ENCODE peak calls at places on chromosome 17, in nine cellular contexts. B, V, D, C, T, N, L, G and X are unnamed samples.

GRCh38 chr17:51014129-51014528 is 106.5 kb downstream of the SPAG9 start:
- DNase-seq in T (no peak), L (no peak), V (no peak), B (no peak), N (no peak), G (no peak), C (no peak), D (no peak), X (no peak)

GRCh38 chr17:44677136-44677535 is 12.4 kb downstream of the CCDC43 start:
- DNase-seq in G (peak), L (no peak), D (no peak), B (no peak), N (no peak), T (peak), C (no peak), V (no peak), X (no peak)

GRCh38 chr17:82972836-82973372 is 106.5 kb upstream of the METRNL start:
- DNase-seq in N (peak), L (no peak), D (no peak), T (no peak), B (no peak), C (peak), V (no peak), G (no peak), X (no peak)

GRCh38 chr17:67628580-67629013 is 89.1 kb upstream of the NOL11 start:
- DNase-seq in T (no peak), B (no peak), C (peak), G (peak), V (peak), L (no peak), D (no peak), N (peak), X (no peak)

GRCh38 chr17:80968602-80969029 is 23.0 kb upstream of the CHMP6 start:
- DNase-seq in B (no peak), N (no peak), T (no peak), C (peak), L (peak), G (no peak), V (peak), D (peak), X (no peak)

GRCh38 chr17:74223901-74224300 is 10.5 kb downstream of the TTYH2 start:
- DNase-seq in V (no peak), L (no peak), T (no peak), C (no peak), B (no peak), G (no peak), N (no peak), D (no peak), X (no peak)

GRCh38 chr17:40605301-40605700 is 40.0 kb upstream of the CCR7 start:
- DNase-seq in B (peak), C (no peak), V (no peak), G (no peak), L (no peak), N (no peak), D (no peak), T (no peak), X (no peak)

GRCh38 chr17:10075919-10076318 is 122.5 kb downstream of the GAS7 start:
- DNase-seq in T (no peak), G (no peak), N (no peak), C (no peak), V (no peak), L (no peak), B (no peak), D (no peak), X (no peak)

GRCh38 chr17:47831934-47832327 is 461 bp downstream of the LRRC46 start:
- DNase-seq in D (no peak), N (no peak), T (no peak), B (no peak), C (no peak), L (no peak), G (no peak), V (no peak), X (no peak)

GRCh38 chr17:4728124-4728523 is 3.1 kb upstream of the MED11 start:
- DNase-seq in N (no peak), B (peak), T (no peak), D (no peak), G (no peak), C (no peak), L (no peak), V (no peak), X (no peak)

GRCh38 chr17:19975601-19976000 is 2.0 kb downstream of the AKAP10 start:
- DNase-seq in T (no peak), G (no peak), V (no peak), B (no peak), D (peak), N (no peak), L (no peak), C (no peak), X (no peak)

GRCh38 chr17:29036584-29036983 is 6.4 kb upstream of the PIPOX start:
- DNase-seq in C (no peak), N (no peak), T (no peak), D (no peak), L (no peak), V (no peak), G (no peak), B (no peak), X (no peak)

GRCh38 chr17:9676742-9677387 is 31.5 kb downstream of the USP43 start:
- DNase-seq in N (no peak), V (no peak), D (no peak), B (no peak), C (no peak), G (peak), T (no peak), L (no peak), X (no peak)

GRCh38 chr17:1384881-1385280 is 15.1 kb downstream of the YWHAE start:
- DNase-seq in B (no peak), C (no peak), T (no peak), G (no peak), V (no peak), D (no peak), N (no peak), L (no peak), X (no peak)

GRCh38 chr17:2215616-2216364 is 87.8 kb downstream of the SMG6 start:
- DNase-seq in T (peak), L (peak), V (peak), N (peak), G (peak), D (no peak), B (peak), C (peak), X (peak)

GRCh38 chr17:82257473-82257872 is 16.0 kb downstream of the CSNK1D start:
- DNase-seq in B (no peak), C (peak), T (no peak), V (peak), G (no peak), D (no peak), L (no peak), N (no peak), X (peak)

GRCh38 chr17:60305141-60305540 is 86.8 kb downstream of the USP32 start:
- DNase-seq in V (peak), B (peak), N (no peak), D (no peak), G (no peak), L (no peak), C (no peak), T (no peak), X (no peak)

GRCh38 chr17:2403044-2403443 is 2.2 kb upstream of the MNT start:
- DNase-seq in G (no peak), L (no peak), T (no peak), B (no peak), C (no peak), D (no peak), N (no peak), V (no peak), X (no peak)